ENCODE peak calls at places on chromosomes 4 and X, in five cellular contexts. F is GM12865, P is AG10803, L is left lung, A is foreskin keratinocyte. G is an unnamed sample.

GRCh38 chrX:104921606-104922205 is 298.8 kb downstream of the TEX13A start:
- DNase-seq in F (no peak), P (no peak), L (peak; percentile 34), A (peak; percentile 14), G (no peak)

GRCh38 chr4:8545439-8545765 is 34.8 kb upstream of the GPR78 start:
- DNase-seq in F (no peak), P (no peak), L (no peak), A (no peak), G (no peak)

GRCh38 chr4:145619639-145619996 is 433 bp downstream of the MMAA start:
- DNase-seq in F (peak; percentile 74), P (peak; percentile 51), L (peak; percentile 47), A (no peak), G (no peak)

GRCh38 chr4:41538017-41538733 is at the start of gene LIMCH1:
- DNase-seq in F (no peak), P (peak; percentile 54), L (peak; percentile 47), A (no peak), G (no peak)

GRCh38 chrX:69307736-69308135 is 142.5 kb upstream of the PJA1 start:
- DNase-seq in F (no peak), P (no peak), L (no peak), A (no peak), G (no peak)

GRCh38 chr4:56628592-56628991 is 52.5 kb downstream of the HOPX start:
- DNase-seq in F (no peak), P (no peak), L (no peak), A (peak; percentile 24), G (no peak)

GRCh38 chr4:37715889-37716402 is 29.8 kb upstream of the RELL1 start:
- DNase-seq in F (peak; percentile 78), P (no peak), L (no peak), A (peak; percentile 86), G (no peak)

GRCh38 chr4:149885896-149886295 is 70.3 kb upstream of the IQCM start:
- DNase-seq in F (no peak), P (peak; percentile 87), L (no peak), A (peak; percentile 84), G (no peak)

GRCh38 chr4:1241936-1242505 is 6.9 kb downstream of the CTBP1 start:
- DNase-seq in F (no peak), P (no peak), L (peak; percentile 27), A (no peak), G (no peak)

G was measured in mesothelial cell of epicardium.